ENCODE peak calls at places on chromosome 22, in five cellular contexts. F is caudate nucleus, S is AG10803, N is breast epithelium, V is HTR-8/SVneo. J is an unnamed sample.
A peak's percentile ranks its signal among the peaks of the same experiment; 100 is the strongest.

GRCh38 chr22:46457502-46458488 is 79.6 kb downstream of the CELSR1 start:
- DNase-seq in S (peak; percentile 29), V (peak; percentile 77), F (no peak), N (no peak), J (no peak)

GRCh38 chr22:23827351-23827995 is 11.3 kb downstream of the DERL3 start:
- DNase-seq in N (no peak), S (no peak), V (no peak), F (no peak), J (no peak)

GRCh38 chr22:23071163-23072034 is 1.1 kb downstream of the GNAZ start:
- DNase-seq in V (no peak), N (peak; percentile 48), F (no peak), S (no peak), J (no peak)

GRCh38 chr22:36818010-36818642 is 1.3 kb upstream of the PVALB start:
- DNase-seq in V (no peak), N (no peak), S (no peak), F (no peak), J (no peak)

GRCh38 chr22:41917906-41918791 is 3.3 kb upstream of the SHISA8 start:
- DNase-seq in N (no peak), F (no peak), V (peak; percentile 58), S (peak; percentile 25), J (no peak)

GRCh38 chr22:46066691-46067090 is 83.6 kb upstream of the PPARA start:
- DNase-seq in S (peak; percentile 59), V (no peak), F (no peak), N (peak; percentile 51), J (no peak)

GRCh38 chr22:42615092-42615859 is 593 bp upstream of the POLDIP3 start:
- DNase-seq in V (peak; percentile 81), S (peak; percentile 97), F (peak; percentile 75), N (peak; percentile 90), J (peak; percentile 90)

GRCh38 chr22:18057568-18058209 is 20.1 kb upstream of the PEX26 start:
- DNase-seq in F (no peak), S (peak; percentile 97), V (peak; percentile 61), N (no peak), J (peak; percentile 77)

GRCh38 chr22:47061226-47061625 is 298.8 kb downstream of the TBC1D22A start:
- DNase-seq in V (no peak), F (no peak), S (no peak), N (peak; percentile 9), J (no peak)

GRCh38 chr22:37634505-37635002 is 4.9 kb upstream of the SH3BP1 start:
- DNase-seq in V (no peak), N (no peak), S (no peak), F (no peak), J (no peak)

GRCh38 chr22:46149493-46149997 is 781 bp upstream of the PPARA start:
- DNase-seq in N (peak; percentile 58), V (no peak), F (peak; percentile 56), S (no peak), J (peak; percentile 61)

GRCh38 chr22:45179276-45180049 is 15.7 kb downstream of the NUP50 start:
- DNase-seq in V (no peak), F (no peak), N (no peak), S (no peak), J (no peak)

GRCh38 chr22:28894320-28894719 is 10.9 kb downstream of the ZNRF3 start:
- DNase-seq in N (no peak), S (no peak), V (no peak), F (no peak), J (no peak)

GRCh38 chr22:48494968-48495750 is 1332.5 kb downstream of the BRD1 start:
- DNase-seq in F (no peak), N (peak; percentile 41), S (no peak), V (no peak), J (no peak)

GRCh38 chr22:46432164-46433068 is 96.9 kb downstream of the TRMU start:
- DNase-seq in N (no peak), F (no peak), S (peak; percentile 4), V (no peak), J (no peak)

GRCh38 chr22:38068641-38069371 is 11.6 kb downstream of the PICK1 start:
- DNase-seq in N (no peak), F (no peak), S (no peak), V (no peak), J (no peak)

GRCh38 chr22:37638351-37639069 is 959 bp upstream of the SH3BP1 start:
- DNase-seq in V (no peak), S (no peak), N (no peak), F (no peak), J (no peak)

GRCh38 chr22:39991164-39991860 is 3.4 kb upstream of the FAM83F start:
- DNase-seq in N (no peak), F (no peak), V (no peak), S (no peak), J (no peak)

GRCh38 chr22:47398921-47399790 is 636.7 kb downstream of the TBC1D22A start:
- DNase-seq in F (no peak), N (no peak), S (no peak), V (no peak), J (no peak)

GRCh38 chr22:18997925-18998315 is 61.8 kb upstream of the PRODH start:
- DNase-seq in N (no peak), S (no peak), V (no peak), F (peak; percentile 69), J (no peak)

GRCh38 chr22:20981787-20982562 is at the start of gene LZTR1:
- DNase-seq in N (peak; percentile 76), S (peak; percentile 84), V (peak; percentile 67), F (peak; percentile 82), J (peak; percentile 86)

GRCh38 chr22:35598396-35598710 is 18.8 kb downstream of the MB start:
- DNase-seq in V (no peak), N (no peak), S (no peak), F (no peak), J (no peak)

GRCh38 chr22:26937213-26937612 is 279.8 kb downstream of the MIAT start:
- DNase-seq in V (no peak), F (no peak), N (no peak), S (no peak), J (no peak)